ENCODE peak calls at places on chromosomes 13 and 19, in nine cellular contexts. W is pancreas; N is activated naive CD8-positive, alpha-beta T cell treated with anti-CD3 and anti-CD28 coated beads, Interleukin-2, amount 50 U/mL, for 24 hours; C is HCT116; G is T-helper 2 cell; Q is stromal cell of bone marrow; B is GM04503; M is neural progenitor cell; A is AG08395. H is an unnamed sample.

GRCh38 chr19:57245959-57246358 is 5.5 kb downstream of the ZNF805 start:
- DNase-seq in N (no peak), B (no peak), W (no peak), G (no peak), Q (no peak), C (no peak), A (no peak), M (no peak), H (no peak)

GRCh38 chr13:30841161-30841560 is 64.9 kb upstream of the MEDAG start:
- DNase-seq in C (no peak), G (no peak), W (no peak), Q (no peak), A (peak), N (no peak), B (no peak), M (no peak), H (no peak)

GRCh38 chr13:26022538-26023292 is 29.1 kb downstream of the SHISA2 start:
- DNase-seq in C (no peak), N (no peak), G (no peak), Q (peak), M (no peak), A (peak), W (peak), B (peak), H (no peak)

GRCh38 chr19:6809262-6809661 is 36.8 kb downstream of the VAV1 start:
- DNase-seq in C (no peak), M (no peak), W (no peak), A (no peak), Q (no peak), N (no peak), B (no peak), G (no peak), H (no peak)

GRCh38 chr13:34416833-34417425 is 525.1 kb upstream of the NBEA start:
- DNase-seq in N (no peak), M (no peak), B (no peak), G (no peak), C (no peak), Q (peak), A (peak), W (no peak), H (peak)

GRCh38 chr13:100987993-100988392 is 313.4 kb upstream of the TMTC4 start:
- DNase-seq in M (peak), C (no peak), B (no peak), G (no peak), W (no peak), Q (peak), N (no peak), A (peak), H (no peak)

GRCh38 chr19:10797078-10797477 is 38.9 kb downstream of the TMED1 start:
- DNase-seq in W (no peak), G (no peak), A (no peak), Q (no peak), N (peak), C (no peak), B (no peak), M (no peak), H (no peak)

GRCh38 chr19:16756649-16757048 is 37.0 kb downstream of the NWD1 start:
- DNase-seq in A (no peak), M (no peak), Q (no peak), G (no peak), W (no peak), C (no peak), B (no peak), N (no peak), H (no peak)

GRCh38 chr13:44713793-44714469 is 137.8 kb upstream of the TSC22D1 start:
- DNase-seq in M (no peak), B (peak), W (no peak), G (no peak), A (peak), N (no peak), Q (peak), C (peak), H (no peak)

GRCh38 chr13:94387047-94387446 is 92.4 kb downstream of the DCT start:
- DNase-seq in B (no peak), Q (no peak), A (no peak), C (no peak), G (no peak), N (no peak), W (no peak), M (peak), H (no peak)

GRCh38 chr13:106117035-106117434 is 418.4 kb downstream of the EFNB2 start:
- DNase-seq in B (no peak), N (no peak), G (no peak), C (no peak), Q (no peak), W (no peak), A (peak), M (no peak), H (no peak)

GRCh38 chr13:74930402-74931165 is 551.4 kb downstream of the TBC1D4 start:
- DNase-seq in N (no peak), W (no peak), G (no peak), M (no peak), A (peak), B (peak), Q (peak), C (no peak), H (no peak)

GRCh38 chr19:24053601-24054000 is 33.4 kb upstream of the ZNF254 start:
- DNase-seq in A (no peak), M (no peak), Q (no peak), G (no peak), W (no peak), C (no peak), N (no peak), B (no peak), H (no peak)

GRCh38 chr19:38550376-38550775 is 67.4 kb downstream of the MAP4K1 start:
- DNase-seq in N (no peak), C (no peak), A (no peak), M (no peak), G (no peak), B (no peak), W (no peak), Q (no peak), H (no peak)

H was measured in ovary.